ENCODE peak calls at places on chromosomes 4 and X, in ten cellular contexts. One of them, this sample, is unnamed.

GRCh38 chrX:39577976-39578962 is 519.5 kb downstream of the BCOR start:
- DNase-seq in psoas muscle: peak; percentile 20
- DNase-seq in nephron progenitor cell: no peak
- DNase-seq in type B pancreatic cell: no peak
- DNase-seq in upper lobe of right lung: no peak
- DNase-seq in fibroblast of the aortic adventitia: peak; percentile 12
- DNase-seq in kidney glomerular epithelial cell: no peak
- DNase-seq in ACHN: no peak
- DNase-seq in NCI-H526: peak; percentile 24
- DNase-seq in iris pigment epithelial cell: no peak
- DNase-seq in this sample: no peak

GRCh38 chr4:81227138-81227537 is 12.1 kb upstream of the PRKG2 start:
- DNase-seq in NCI-H526: no peak
- DNase-seq in fibroblast of the aortic adventitia: no peak
- DNase-seq in psoas muscle: no peak
- DNase-seq in upper lobe of right lung: no peak
- DNase-seq in nephron progenitor cell: no peak
- DNase-seq in ACHN: no peak
- DNase-seq in type B pancreatic cell: no peak
- DNase-seq in iris pigment epithelial cell: no peak
- DNase-seq in kidney glomerular epithelial cell: no peak
- DNase-seq in this sample: no peak

GRCh38 chr4:39302901-39303300 is 63.3 kb downstream of the RFC1 start:
- DNase-seq in psoas muscle: no peak
- DNase-seq in upper lobe of right lung: no peak
- DNase-seq in fibroblast of the aortic adventitia: no peak
- DNase-seq in NCI-H526: no peak
- DNase-seq in kidney glomerular epithelial cell: no peak
- DNase-seq in nephron progenitor cell: no peak
- DNase-seq in ACHN: no peak
- DNase-seq in iris pigment epithelial cell: no peak
- DNase-seq in type B pancreatic cell: no peak
- DNase-seq in this sample: no peak

GRCh38 chr4:88240297-88240714 is 44.1 kb downstream of the PPM1K start:
- DNase-seq in type B pancreatic cell: no peak
- DNase-seq in fibroblast of the aortic adventitia: no peak
- DNase-seq in upper lobe of right lung: no peak
- DNase-seq in ACHN: no peak
- DNase-seq in kidney glomerular epithelial cell: no peak
- DNase-seq in psoas muscle: peak; percentile 47
- DNase-seq in NCI-H526: no peak
- DNase-seq in iris pigment epithelial cell: no peak
- DNase-seq in nephron progenitor cell: no peak
- DNase-seq in this sample: no peak

GRCh38 chr4:80276922-80277321 is 10.5 kb downstream of the FGF5 start:
- DNase-seq in type B pancreatic cell: no peak
- DNase-seq in fibroblast of the aortic adventitia: peak; percentile 54
- DNase-seq in ACHN: no peak
- DNase-seq in iris pigment epithelial cell: no peak
- DNase-seq in psoas muscle: no peak
- DNase-seq in nephron progenitor cell: no peak
- DNase-seq in upper lobe of right lung: no peak
- DNase-seq in kidney glomerular epithelial cell: no peak
- DNase-seq in NCI-H526: no peak
- DNase-seq in this sample: no peak

GRCh38 chrX:10756365-10756915 is 136.1 kb upstream of the MID1 start:
- DNase-seq in type B pancreatic cell: no peak
- DNase-seq in kidney glomerular epithelial cell: peak; percentile 76
- DNase-seq in psoas muscle: no peak
- DNase-seq in fibroblast of the aortic adventitia: peak; percentile 88
- DNase-seq in ACHN: peak; percentile 85
- DNase-seq in upper lobe of right lung: no peak
- DNase-seq in NCI-H526: no peak
- DNase-seq in nephron progenitor cell: no peak
- DNase-seq in iris pigment epithelial cell: peak; percentile 85
- DNase-seq in this sample: peak; percentile 61

GRCh38 chrX:97039363-97040029 is 155.8 kb downstream of the RPA4 start:
- DNase-seq in upper lobe of right lung: no peak
- DNase-seq in ACHN: peak; percentile 4
- DNase-seq in NCI-H526: no peak
- DNase-seq in kidney glomerular epithelial cell: peak; percentile 24
- DNase-seq in fibroblast of the aortic adventitia: peak; percentile 67
- DNase-seq in nephron progenitor cell: no peak
- DNase-seq in psoas muscle: peak; percentile 10
- DNase-seq in iris pigment epithelial cell: peak; percentile 47
- DNase-seq in type B pancreatic cell: no peak
- DNase-seq in this sample: no peak

GRCh38 chr4:793941-794621 is 31.8 kb downstream of the CPLX1 start:
- DNase-seq in type B pancreatic cell: no peak
- DNase-seq in iris pigment epithelial cell: peak; percentile 41
- DNase-seq in psoas muscle: no peak
- DNase-seq in upper lobe of right lung: no peak
- DNase-seq in fibroblast of the aortic adventitia: no peak
- DNase-seq in kidney glomerular epithelial cell: no peak
- DNase-seq in ACHN: peak; percentile 20
- DNase-seq in NCI-H526: no peak
- DNase-seq in nephron progenitor cell: no peak
- DNase-seq in this sample: no peak

GRCh38 chr4:150055467-150055866 is 22.8 kb upstream of the DCLK2 start:
- DNase-seq in nephron progenitor cell: no peak
- DNase-seq in iris pigment epithelial cell: no peak
- DNase-seq in psoas muscle: no peak
- DNase-seq in NCI-H526: no peak
- DNase-seq in kidney glomerular epithelial cell: no peak
- DNase-seq in type B pancreatic cell: no peak
- DNase-seq in upper lobe of right lung: no peak
- DNase-seq in ACHN: no peak
- DNase-seq in fibroblast of the aortic adventitia: no peak
- DNase-seq in this sample: no peak

GRCh38 chrX:31233941-31234496 is 162.2 kb upstream of the FTHL17 start:
- DNase-seq in iris pigment epithelial cell: no peak
- DNase-seq in upper lobe of right lung: no peak
- DNase-seq in ACHN: no peak
- DNase-seq in nephron progenitor cell: no peak
- DNase-seq in type B pancreatic cell: no peak
- DNase-seq in NCI-H526: no peak
- DNase-seq in kidney glomerular epithelial cell: no peak
- DNase-seq in fibroblast of the aortic adventitia: no peak
- DNase-seq in psoas muscle: no peak
- DNase-seq in this sample: no peak

GRCh38 chr4:174318829-174319764 is 35.4 kb downstream of the CEP44 start:
- DNase-seq in iris pigment epithelial cell: peak; percentile 34
- DNase-seq in fibroblast of the aortic adventitia: peak; percentile 73
- DNase-seq in upper lobe of right lung: no peak
- DNase-seq in type B pancreatic cell: no peak
- DNase-seq in kidney glomerular epithelial cell: peak; percentile 35
- DNase-seq in psoas muscle: no peak
- DNase-seq in ACHN: peak; percentile 38
- DNase-seq in NCI-H526: no peak
- DNase-seq in nephron progenitor cell: no peak
- DNase-seq in this sample: no peak

GRCh38 chr4:19521151-19521550 is 730.6 kb upstream of the SLIT2 start:
- DNase-seq in psoas muscle: no peak
- DNase-seq in iris pigment epithelial cell: no peak
- DNase-seq in ACHN: no peak
- DNase-seq in fibroblast of the aortic adventitia: no peak
- DNase-seq in nephron progenitor cell: no peak
- DNase-seq in type B pancreatic cell: no peak
- DNase-seq in kidney glomerular epithelial cell: no peak
- DNase-seq in upper lobe of right lung: no peak
- DNase-seq in NCI-H526: no peak
- DNase-seq in this sample: no peak

GRCh38 chr4:53436251-53436650 is 58.8 kb downstream of the FIP1L1 start:
- DNase-seq in ACHN: no peak
- DNase-seq in iris pigment epithelial cell: no peak
- DNase-seq in fibroblast of the aortic adventitia: no peak
- DNase-seq in type B pancreatic cell: no peak
- DNase-seq in upper lobe of right lung: no peak
- DNase-seq in psoas muscle: no peak
- DNase-seq in nephron progenitor cell: no peak
- DNase-seq in kidney glomerular epithelial cell: no peak
- DNase-seq in NCI-H526: no peak
- DNase-seq in this sample: no peak

GRCh38 chr4:169383724-169384123 is 113.0 kb upstream of the SH3RF1 start:
- DNase-seq in type B pancreatic cell: no peak
- DNase-seq in kidney glomerular epithelial cell: no peak
- DNase-seq in NCI-H526: no peak
- DNase-seq in upper lobe of right lung: no peak
- DNase-seq in iris pigment epithelial cell: peak; percentile 91
- DNase-seq in ACHN: peak; percentile 14
- DNase-seq in fibroblast of the aortic adventitia: peak; percentile 99
- DNase-seq in psoas muscle: no peak
- DNase-seq in nephron progenitor cell: no peak
- DNase-seq in this sample: peak; percentile 53

GRCh38 chr4:186554890-186555827 is at the start of gene MTNR1A:
- DNase-seq in NCI-H526: no peak
- DNase-seq in ACHN: no peak
- DNase-seq in type B pancreatic cell: no peak
- DNase-seq in psoas muscle: no peak
- DNase-seq in upper lobe of right lung: no peak
- DNase-seq in nephron progenitor cell: peak; percentile 70
- DNase-seq in fibroblast of the aortic adventitia: no peak
- DNase-seq in kidney glomerular epithelial cell: no peak
- DNase-seq in iris pigment epithelial cell: peak; percentile 18
- DNase-seq in this sample: no peak

GRCh38 chrX:70262952-70263567 is 3.1 kb upstream of the P2RY4 start:
- DNase-seq in NCI-H526: peak; percentile 40
- DNase-seq in type B pancreatic cell: peak; percentile 72
- DNase-seq in nephron progenitor cell: peak; percentile 56
- DNase-seq in fibroblast of the aortic adventitia: peak; percentile 40
- DNase-seq in kidney glomerular epithelial cell: peak; percentile 3
- DNase-seq in upper lobe of right lung: peak; percentile 63
- DNase-seq in iris pigment epithelial cell: peak; percentile 29
- DNase-seq in psoas muscle: no peak
- DNase-seq in ACHN: peak; percentile 6
- DNase-seq in this sample: peak; percentile 27

GRCh38 chr4:69497081-69497480 is 1.4 kb upstream of the UGT2B4 start:
- DNase-seq in type B pancreatic cell: no peak
- DNase-seq in nephron progenitor cell: no peak
- DNase-seq in ACHN: peak; percentile 0
- DNase-seq in fibroblast of the aortic adventitia: peak; percentile 65
- DNase-seq in psoas muscle: no peak
- DNase-seq in iris pigment epithelial cell: peak; percentile 62
- DNase-seq in upper lobe of right lung: no peak
- DNase-seq in kidney glomerular epithelial cell: peak; percentile 96
- DNase-seq in NCI-H526: no peak
- DNase-seq in this sample: no peak

GRCh38 chr4:24364852-24365251 is 219.5 kb downstream of the DHX15 start:
- DNase-seq in nephron progenitor cell: no peak
- DNase-seq in kidney glomerular epithelial cell: no peak
- DNase-seq in iris pigment epithelial cell: no peak
- DNase-seq in upper lobe of right lung: no peak
- DNase-seq in type B pancreatic cell: no peak
- DNase-seq in ACHN: no peak
- DNase-seq in NCI-H526: no peak
- DNase-seq in fibroblast of the aortic adventitia: no peak
- DNase-seq in psoas muscle: no peak
- DNase-seq in this sample: no peak

GRCh38 chr4:182897601-182898478 is 19.3 kb downstream of the DCTD start:
- DNase-seq in kidney glomerular epithelial cell: no peak
- DNase-seq in upper lobe of right lung: peak; percentile 79
- DNase-seq in type B pancreatic cell: no peak
- DNase-seq in psoas muscle: no peak
- DNase-seq in NCI-H526: no peak
- DNase-seq in ACHN: no peak
- DNase-seq in fibroblast of the aortic adventitia: no peak
- DNase-seq in iris pigment epithelial cell: no peak
- DNase-seq in nephron progenitor cell: no peak
- DNase-seq in this sample: no peak

GRCh38 chr4:35461931-35462659 is 782.2 kb downstream of the ARAP2 start:
- DNase-seq in type B pancreatic cell: no peak
- DNase-seq in nephron progenitor cell: no peak
- DNase-seq in fibroblast of the aortic adventitia: no peak
- DNase-seq in iris pigment epithelial cell: no peak
- DNase-seq in kidney glomerular epithelial cell: no peak
- DNase-seq in upper lobe of right lung: peak; percentile 21
- DNase-seq in psoas muscle: no peak
- DNase-seq in NCI-H526: no peak
- DNase-seq in ACHN: peak; percentile 7
- DNase-seq in this sample: no peak

GRCh38 chrX:100363926-100364325 is 46.1 kb downstream of the PCDH19 start:
- DNase-seq in kidney glomerular epithelial cell: no peak
- DNase-seq in ACHN: no peak
- DNase-seq in type B pancreatic cell: no peak
- DNase-seq in upper lobe of right lung: no peak
- DNase-seq in nephron progenitor cell: peak; percentile 59
- DNase-seq in iris pigment epithelial cell: no peak
- DNase-seq in fibroblast of the aortic adventitia: no peak
- DNase-seq in NCI-H526: peak; percentile 60
- DNase-seq in psoas muscle: no peak
- DNase-seq in this sample: no peak

GRCh38 chrX:11423362-11423818 is 130.2 kb downstream of the AMELX start:
- DNase-seq in fibroblast of the aortic adventitia: peak; percentile 68
- DNase-seq in type B pancreatic cell: no peak
- DNase-seq in kidney glomerular epithelial cell: no peak
- DNase-seq in nephron progenitor cell: no peak
- DNase-seq in psoas muscle: peak; percentile 15
- DNase-seq in NCI-H526: no peak
- DNase-seq in iris pigment epithelial cell: peak; percentile 91
- DNase-seq in upper lobe of right lung: no peak
- DNase-seq in ACHN: peak; percentile 17
- DNase-seq in this sample: peak; percentile 45

GRCh38 chrX:136495043-136495442 is 2.3 kb upstream of the HTATSF1 start:
- DNase-seq in fibroblast of the aortic adventitia: no peak
- DNase-seq in psoas muscle: no peak
- DNase-seq in nephron progenitor cell: no peak
- DNase-seq in NCI-H526: no peak
- DNase-seq in kidney glomerular epithelial cell: no peak
- DNase-seq in iris pigment epithelial cell: no peak
- DNase-seq in upper lobe of right lung: no peak
- DNase-seq in type B pancreatic cell: no peak
- DNase-seq in ACHN: no peak
- DNase-seq in this sample: no peak

GRCh38 chr4:27684501-27685077 is 823.9 kb downstream of the STIM2 start:
- DNase-seq in NCI-H526: peak; percentile 32
- DNase-seq in ACHN: peak; percentile 59
- DNase-seq in fibroblast of the aortic adventitia: peak; percentile 54
- DNase-seq in kidney glomerular epithelial cell: peak; percentile 51
- DNase-seq in psoas muscle: no peak
- DNase-seq in upper lobe of right lung: peak; percentile 56
- DNase-seq in iris pigment epithelial cell: peak; percentile 65
- DNase-seq in type B pancreatic cell: no peak
- DNase-seq in nephron progenitor cell: peak; percentile 64
- DNase-seq in this sample: peak; percentile 3

GRCh38 chr4:157739237-157739636 is 433.6 kb downstream of the GASK1B start:
- DNase-seq in iris pigment epithelial cell: peak; percentile 36
- DNase-seq in kidney glomerular epithelial cell: peak; percentile 58
- DNase-seq in NCI-H526: no peak
- DNase-seq in psoas muscle: no peak
- DNase-seq in ACHN: peak; percentile 42
- DNase-seq in nephron progenitor cell: no peak
- DNase-seq in fibroblast of the aortic adventitia: no peak
- DNase-seq in upper lobe of right lung: no peak
- DNase-seq in type B pancreatic cell: no peak
- DNase-seq in this sample: no peak

GRCh38 chr4:159390648-159391047 is 287.8 kb downstream of the RAPGEF2 start:
- DNase-seq in iris pigment epithelial cell: peak; percentile 99
- DNase-seq in type B pancreatic cell: no peak
- DNase-seq in kidney glomerular epithelial cell: peak; percentile 92
- DNase-seq in nephron progenitor cell: no peak
- DNase-seq in fibroblast of the aortic adventitia: peak; percentile 88
- DNase-seq in ACHN: peak; percentile 93
- DNase-seq in NCI-H526: no peak
- DNase-seq in psoas muscle: no peak
- DNase-seq in upper lobe of right lung: no peak
- DNase-seq in this sample: no peak

GRCh38 chrX:54530358-54530900 is 410 bp downstream of the GNL3L start:
- DNase-seq in nephron progenitor cell: peak; percentile 5
- DNase-seq in type B pancreatic cell: no peak
- DNase-seq in iris pigment epithelial cell: no peak
- DNase-seq in kidney glomerular epithelial cell: no peak
- DNase-seq in fibroblast of the aortic adventitia: no peak
- DNase-seq in upper lobe of right lung: no peak
- DNase-seq in NCI-H526: no peak
- DNase-seq in psoas muscle: no peak
- DNase-seq in ACHN: no peak
- DNase-seq in this sample: no peak

GRCh38 chrX:19127649-19128168 is 5.4 kb upstream of the ADGRG2 start:
- DNase-seq in NCI-H526: no peak
- DNase-seq in nephron progenitor cell: no peak
- DNase-seq in upper lobe of right lung: no peak
- DNase-seq in kidney glomerular epithelial cell: no peak
- DNase-seq in ACHN: no peak
- DNase-seq in psoas muscle: peak; percentile 22
- DNase-seq in type B pancreatic cell: no peak
- DNase-seq in iris pigment epithelial cell: peak; percentile 73
- DNase-seq in fibroblast of the aortic adventitia: peak; percentile 61
- DNase-seq in this sample: no peak